ENCODE peak calls at places on chromosome 20, in four cellular contexts. B is body of pancreas, S is Peyer's patch, X is mucosa of descending colon. U is an unnamed sample. For H3K9me3, the result is how much of the 10 kb centered on the place peaks cover.

GRCh38 chr20:32282461-32282860 is 5.0 kb downstream of the KIF3B start:
- DNase-seq in B (peak), S (no peak), X (no peak), U (no peak)

GRCh38 chr20:57142667-57143066 is 123.8 kb downstream of the BMP7 start:
- DNase-seq in B (no peak), S (no peak), X (no peak), U (no peak)

GRCh38 chr20:47319517-47320252 is 36.8 kb downstream of the ZMYND8 start:
- DNase-seq in B (peak), S (no peak), X (peak), U (no peak)

GRCh38 chr20:37841389-37841788 is 61.5 kb upstream of the VSTM2L start:
- DNase-seq in B (no peak), S (no peak), X (no peak), U (no peak)

GRCh38 chr20:10864076-10864672 is 190.4 kb upstream of the JAG1 start:
- DNase-seq in B (peak), S (no peak), X (peak), U (no peak)

GRCh38 chr20:4076671-4077070 is 61.3 kb upstream of the RNF24 start:
- DNase-seq in B (peak), S (no peak), X (no peak), U (no peak)

GRCh38 chr20:63746766-63747315 is 7.3 kb downstream of the SLC2A4RG start:
- DNase-seq in B (no peak), S (no peak), X (peak), U (no peak)

GRCh38 chr20:7301807-7302206 is 534.3 kb downstream of the BMP2 start:
- DNase-seq in B (no peak), S (no peak), X (no peak), U (no peak)

GRCh38 chr20:37526839-37527637 is 638 bp downstream of the BLCAP start:
- DNase-seq in B (no peak), S (no peak), X (no peak), U (no peak)

GRCh38 chr20:11274137-11274536 is 600.3 kb upstream of the JAG1 start:
- DNase-seq in B (peak), S (no peak), X (no peak), U (peak)

GRCh38 chr20:101975-102374 is 14.5 kb downstream of the DEFB125 start:
- DNase-seq in B (no peak), S (no peak), X (no peak), U (no peak)

GRCh38 chr20:387520-387919 is 7.0 kb downstream of the TRIB3 start:
- DNase-seq in B (no peak), S (no peak), X (no peak), U (no peak)

GRCh38 chr20:63739129-63740069 is at the start of gene SLC2A4RG:
- DNase-seq in B (peak), S (peak), X (peak), U (no peak)

GRCh38 chr20:931401-931800 is 15.3 kb upstream of the ANGPT4 start:
- DNase-seq in B (no peak), S (no peak), X (no peak), U (no peak)

GRCh38 chr20:62138912-62139311 is 4.3 kb downstream of the PSMA7 start:
- DNase-seq in B (no peak), S (no peak), X (no peak), U (no peak)
- TF ChIP-seq CTCF in B (no peak), S (no peak), X (no peak), U (no peak)

DNA sequence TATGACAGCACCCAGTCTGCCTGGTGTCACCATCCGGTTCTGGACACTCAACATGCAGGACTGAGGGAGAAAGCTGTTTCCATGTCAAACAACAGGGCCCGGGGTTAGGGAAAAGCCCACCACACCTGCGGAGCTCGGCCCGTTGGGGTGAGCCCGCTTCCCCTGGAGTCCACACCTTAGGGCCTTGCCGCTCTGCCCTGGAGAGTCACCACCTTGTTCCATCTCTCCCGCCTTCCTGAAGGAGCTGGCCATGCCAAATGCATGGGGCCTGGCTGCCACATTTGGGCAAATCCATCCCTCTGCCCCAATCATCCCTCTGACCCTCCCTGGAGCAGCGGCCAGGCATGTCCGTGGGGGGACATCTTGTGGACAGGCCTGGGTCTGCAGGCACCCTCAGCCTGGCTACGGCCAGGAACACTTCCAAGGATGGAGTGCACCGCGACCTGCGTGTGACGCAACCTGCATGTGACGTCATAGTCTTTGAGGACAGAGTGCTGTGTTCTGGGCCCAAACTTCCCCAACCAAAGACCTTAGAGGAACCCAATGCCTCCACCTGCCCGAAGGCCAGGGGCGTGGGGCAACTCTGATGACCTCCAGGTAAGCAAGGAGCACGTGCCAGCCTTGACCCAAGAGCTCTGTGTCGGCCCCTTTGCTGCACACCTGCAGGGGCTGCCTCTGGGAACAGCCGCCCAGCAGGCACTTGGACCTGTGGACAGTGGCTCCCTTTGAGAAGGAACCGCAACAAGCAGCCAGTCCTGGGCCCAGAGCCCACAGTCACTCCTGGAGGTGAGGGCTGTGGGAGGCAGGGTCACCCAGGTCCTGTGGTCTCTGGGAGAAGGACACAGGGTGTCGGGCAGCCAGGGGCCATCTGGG is 1.7 kb downstream of the CABLES2 start:
- DNase-seq in B (peak), S (no peak), X (no peak), U (no peak)
- H3K4me3 ChIP-seq in B (no peak), S (no peak), X (no peak), U (peak)

DNA sequence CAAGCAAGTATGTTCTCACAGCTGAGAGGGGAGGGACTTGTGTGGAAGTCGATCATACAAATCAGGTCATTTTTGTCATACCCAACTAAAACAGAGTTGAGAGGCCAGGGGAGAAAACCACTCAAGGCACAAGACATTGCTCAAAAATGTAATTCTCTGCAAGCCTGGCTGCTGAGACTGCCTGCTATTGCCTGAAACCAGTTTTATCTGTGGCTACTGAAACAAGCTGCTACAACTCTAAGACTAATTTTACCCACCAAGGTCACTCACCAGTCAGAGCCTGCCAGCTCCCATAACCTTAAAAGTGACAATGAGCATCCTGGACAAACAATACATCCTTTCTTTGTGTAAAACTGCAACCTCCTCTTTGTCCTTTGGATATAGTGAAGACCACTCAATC is 54.1 kb upstream of the CST7 start:
- DNase-seq in B (no peak), S (no peak), X (no peak), U (no peak)
- H3K9me3 ChIP-seq in B (under half), S (under half), X (under half), U (under half)

GRCh38 chr20:44182135-44182765 is 4.7 kb downstream of the JPH2 start:
- DNase-seq in B (no peak), S (no peak), X (no peak), U (no peak)

GRCh38 chr20:44185574-44185973 is 1.4 kb downstream of the JPH2 start:
- DNase-seq in B (no peak), S (no peak), X (no peak), U (no peak)

GRCh38 chr20:44182863-44183262 is 4.1 kb downstream of the JPH2 start:
- DNase-seq in B (no peak), S (no peak), X (no peak), U (no peak)

GRCh38 chr20:44181611-44182010 is 5.4 kb downstream of the JPH2 start:
- DNase-seq in B (no peak), S (no peak), X (no peak), U (no peak)

DNA sequence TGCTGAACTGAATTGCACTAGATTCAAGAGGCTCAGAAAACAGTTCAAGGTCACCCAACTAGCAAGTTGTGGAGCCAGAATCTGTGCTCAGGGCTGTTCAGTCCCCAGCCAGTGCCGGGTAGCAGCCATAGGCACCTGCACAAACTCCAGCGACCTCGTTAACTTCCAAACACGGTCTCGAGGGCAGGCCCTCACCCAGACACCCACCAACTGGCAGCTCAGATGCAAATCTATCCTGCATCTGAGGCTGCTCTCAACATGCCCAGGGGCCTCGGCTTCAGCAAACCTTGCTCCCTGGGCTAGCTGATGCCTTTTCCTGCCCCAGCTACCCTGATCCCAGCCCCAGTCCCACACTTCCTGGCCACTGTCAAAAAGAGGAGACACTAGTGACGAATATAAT is 3.7 kb downstream of the JPH2 start:
- DNase-seq in B (no peak), S (no peak), X (no peak), U (no peak)
- TF ChIP-seq CTCF in B (no peak), S (no peak), X (no peak), U (no peak)

U was measured in AG04450.